ENCODE peak calls at places on chromosome 5, in five cellular contexts. One of them, this sample, is unnamed.

GRCh38 chr5:81408496-81408895 is 14.6 kb upstream of the ACOT12 start:
- DNase-seq in fibroblast of the aortic adventitia: peak
- DNase-seq in tibial artery: no peak
- DNase-seq in endodermal cell: no peak
- DNase-seq in AG04450: no peak
- DNase-seq in this sample: no peak

GRCh38 chr5:65855758-65856157 is 70.6 kb upstream of the ERBIN start:
- DNase-seq in fibroblast of the aortic adventitia: no peak
- DNase-seq in tibial artery: no peak
- DNase-seq in endodermal cell: no peak
- DNase-seq in AG04450: no peak
- DNase-seq in this sample: no peak

GRCh38 chr5:6790346-6790865 is 77.2 kb downstream of the TENT4A start:
- DNase-seq in fibroblast of the aortic adventitia: no peak
- DNase-seq in tibial artery: no peak
- DNase-seq in endodermal cell: no peak
- DNase-seq in AG04450: no peak
- DNase-seq in this sample: no peak

GRCh38 chr5:56463944-56464571 is 230.9 kb upstream of the ANKRD55 start:
- DNase-seq in fibroblast of the aortic adventitia: no peak
- DNase-seq in tibial artery: no peak
- DNase-seq in endodermal cell: no peak
- DNase-seq in AG04450: no peak
- DNase-seq in this sample: no peak

GRCh38 chr5:10471672-10472071 is 30.0 kb downstream of the ROPN1L start:
- DNase-seq in fibroblast of the aortic adventitia: peak
- DNase-seq in tibial artery: no peak
- DNase-seq in endodermal cell: no peak
- DNase-seq in AG04450: no peak
- DNase-seq in this sample: no peak

GRCh38 chr5:116370886-116371285 is 203.7 kb downstream of the SEMA6A start:
- DNase-seq in fibroblast of the aortic adventitia: peak
- DNase-seq in tibial artery: no peak
- DNase-seq in endodermal cell: no peak
- DNase-seq in AG04450: no peak
- DNase-seq in this sample: peak

GRCh38 chr5:74464512-74465209 is 175.9 kb downstream of the ENC1 start:
- DNase-seq in fibroblast of the aortic adventitia: peak
- DNase-seq in tibial artery: no peak
- DNase-seq in endodermal cell: no peak
- DNase-seq in AG04450: no peak
- DNase-seq in this sample: peak

GRCh38 chr5:36495638-36496010 is 110.8 kb upstream of the SLC1A3 start:
- DNase-seq in fibroblast of the aortic adventitia: no peak
- DNase-seq in tibial artery: no peak
- DNase-seq in endodermal cell: no peak
- DNase-seq in AG04450: no peak
- DNase-seq in this sample: no peak

GRCh38 chr5:1730487-1730847 is 69.2 kb downstream of the MRPL36 start:
- DNase-seq in fibroblast of the aortic adventitia: no peak
- DNase-seq in tibial artery: no peak
- DNase-seq in endodermal cell: peak
- DNase-seq in AG04450: no peak
- DNase-seq in this sample: no peak

GRCh38 chr5:132747693-132748440 is 641 bp downstream of the CCNI2 start:
- DNase-seq in fibroblast of the aortic adventitia: no peak
- DNase-seq in tibial artery: no peak
- DNase-seq in endodermal cell: peak
- DNase-seq in AG04450: no peak
- DNase-seq in this sample: no peak

GRCh38 chr5:139690385-139691274 is 42.5 kb downstream of the CXXC5 start:
- DNase-seq in fibroblast of the aortic adventitia: peak
- DNase-seq in tibial artery: no peak
- DNase-seq in endodermal cell: peak
- DNase-seq in AG04450: no peak
- DNase-seq in this sample: peak

GRCh38 chr5:78706825-78707224 is 58.3 kb upstream of the LHFPL2 start:
- DNase-seq in fibroblast of the aortic adventitia: peak
- DNase-seq in tibial artery: no peak
- DNase-seq in endodermal cell: no peak
- DNase-seq in AG04450: no peak
- DNase-seq in this sample: no peak

GRCh38 chr5:5497132-5497748 is 74.8 kb downstream of the ICE1 start:
- DNase-seq in fibroblast of the aortic adventitia: peak
- DNase-seq in tibial artery: peak
- DNase-seq in endodermal cell: peak
- DNase-seq in AG04450: no peak
- DNase-seq in this sample: peak

GRCh38 chr5:179585903-179586511 is 35.7 kb downstream of the RUFY1 start:
- DNase-seq in fibroblast of the aortic adventitia: no peak
- DNase-seq in tibial artery: no peak
- DNase-seq in endodermal cell: no peak
- DNase-seq in AG04450: no peak
- DNase-seq in this sample: no peak

GRCh38 chr5:43191740-43192557 is at the start of gene NIM1K:
- DNase-seq in fibroblast of the aortic adventitia: peak
- DNase-seq in tibial artery: peak
- DNase-seq in endodermal cell: peak
- DNase-seq in AG04450: no peak
- DNase-seq in this sample: peak

GRCh38 chr5:104082754-104083153 is 520.2 kb upstream of the NUDT12 start:
- DNase-seq in fibroblast of the aortic adventitia: no peak
- DNase-seq in tibial artery: no peak
- DNase-seq in endodermal cell: no peak
- DNase-seq in AG04450: no peak
- DNase-seq in this sample: no peak

GRCh38 chr5:100273846-100274580 is 261.2 kb upstream of the FAM174A start:
- DNase-seq in fibroblast of the aortic adventitia: no peak
- DNase-seq in tibial artery: no peak
- DNase-seq in endodermal cell: no peak
- DNase-seq in AG04450: no peak
- DNase-seq in this sample: no peak

GRCh38 chr5:6202615-6203365 is 175.6 kb downstream of the MED10 start:
- DNase-seq in fibroblast of the aortic adventitia: no peak
- DNase-seq in tibial artery: no peak
- DNase-seq in endodermal cell: peak
- DNase-seq in AG04450: no peak
- DNase-seq in this sample: no peak

GRCh38 chr5:121525731-121526130 is 326.0 kb upstream of the FTMT start:
- DNase-seq in fibroblast of the aortic adventitia: no peak
- DNase-seq in tibial artery: no peak
- DNase-seq in endodermal cell: no peak
- DNase-seq in AG04450: no peak
- DNase-seq in this sample: no peak

GRCh38 chr5:75681125-75681830 is 36.0 kb downstream of the POC5 start:
- DNase-seq in fibroblast of the aortic adventitia: peak
- DNase-seq in tibial artery: no peak
- DNase-seq in endodermal cell: no peak
- DNase-seq in AG04450: no peak
- DNase-seq in this sample: peak

DNA sequence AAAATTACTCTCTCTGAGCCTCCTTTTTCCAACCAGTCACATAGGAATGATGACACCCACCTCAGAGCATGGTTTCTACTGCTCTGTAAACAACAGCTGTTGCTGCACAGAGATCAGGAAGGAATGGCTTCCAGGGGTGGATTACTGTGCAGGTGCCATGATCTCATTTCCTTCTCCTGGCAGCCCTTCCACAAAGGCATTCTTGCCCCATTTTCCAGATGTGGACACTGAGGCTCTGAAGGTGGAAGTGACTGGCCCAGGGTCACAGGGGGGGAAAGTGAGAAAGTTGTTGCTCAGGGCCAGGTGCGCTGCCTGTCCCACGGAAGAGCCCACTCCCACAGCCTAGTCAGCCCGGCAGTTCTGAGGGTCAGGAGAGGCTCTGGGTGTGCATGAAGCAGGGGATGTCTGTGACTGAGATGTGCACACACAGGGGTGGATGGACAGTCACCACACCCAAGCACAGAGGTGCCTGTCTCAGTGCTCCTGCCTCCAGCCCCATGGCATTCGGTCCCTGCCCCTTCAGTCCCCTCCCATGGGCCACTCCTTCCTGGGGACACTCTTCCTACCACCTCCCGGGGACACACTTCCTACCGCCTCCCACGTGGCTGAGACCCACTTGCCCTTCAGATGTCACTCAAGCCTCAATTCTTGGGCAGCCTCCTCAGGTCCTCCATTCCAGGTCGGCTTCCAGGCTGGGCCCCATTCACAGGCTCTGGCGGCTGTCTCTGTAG is 17.0 kb downstream of the FGFR4 start:
- DNase-seq in fibroblast of the aortic adventitia: no peak
- DNase-seq in tibial artery: no peak
- DNase-seq in endodermal cell: no peak
- DNase-seq in AG04450: no peak
- DNase-seq in this sample: no peak
- H3K4me3 ChIP-seq in fibroblast of the aortic adventitia: no peak
- H3K4me3 ChIP-seq in tibial artery: no peak
- H3K4me3 ChIP-seq in endodermal cell: no peak
- H3K4me3 ChIP-seq in AG04450: no peak
- H3K4me3 ChIP-seq in this sample: no peak

GRCh38 chr5:142000709-142001484 is 11.9 kb downstream of the GNPDA1 start:
- DNase-seq in fibroblast of the aortic adventitia: peak
- DNase-seq in tibial artery: no peak
- DNase-seq in endodermal cell: peak
- DNase-seq in AG04450: no peak
- DNase-seq in this sample: no peak
- TF ChIP-seq CTCF in fibroblast of the aortic adventitia: peak
- TF ChIP-seq CTCF in tibial artery: peak
- TF ChIP-seq CTCF in endodermal cell: peak
- TF ChIP-seq CTCF in AG04450: peak
- TF ChIP-seq CTCF in this sample: peak

GRCh38 chr5:136522217-136522956 is 157.0 kb upstream of the TRPC7 start:
- DNase-seq in fibroblast of the aortic adventitia: peak
- DNase-seq in tibial artery: no peak
- DNase-seq in endodermal cell: no peak
- DNase-seq in AG04450: no peak
- DNase-seq in this sample: peak
- H3K4me3 ChIP-seq in fibroblast of the aortic adventitia: no peak
- H3K4me3 ChIP-seq in tibial artery: no peak
- H3K4me3 ChIP-seq in endodermal cell: peak
- H3K4me3 ChIP-seq in AG04450: no peak
- H3K4me3 ChIP-seq in this sample: no peak

DNA sequence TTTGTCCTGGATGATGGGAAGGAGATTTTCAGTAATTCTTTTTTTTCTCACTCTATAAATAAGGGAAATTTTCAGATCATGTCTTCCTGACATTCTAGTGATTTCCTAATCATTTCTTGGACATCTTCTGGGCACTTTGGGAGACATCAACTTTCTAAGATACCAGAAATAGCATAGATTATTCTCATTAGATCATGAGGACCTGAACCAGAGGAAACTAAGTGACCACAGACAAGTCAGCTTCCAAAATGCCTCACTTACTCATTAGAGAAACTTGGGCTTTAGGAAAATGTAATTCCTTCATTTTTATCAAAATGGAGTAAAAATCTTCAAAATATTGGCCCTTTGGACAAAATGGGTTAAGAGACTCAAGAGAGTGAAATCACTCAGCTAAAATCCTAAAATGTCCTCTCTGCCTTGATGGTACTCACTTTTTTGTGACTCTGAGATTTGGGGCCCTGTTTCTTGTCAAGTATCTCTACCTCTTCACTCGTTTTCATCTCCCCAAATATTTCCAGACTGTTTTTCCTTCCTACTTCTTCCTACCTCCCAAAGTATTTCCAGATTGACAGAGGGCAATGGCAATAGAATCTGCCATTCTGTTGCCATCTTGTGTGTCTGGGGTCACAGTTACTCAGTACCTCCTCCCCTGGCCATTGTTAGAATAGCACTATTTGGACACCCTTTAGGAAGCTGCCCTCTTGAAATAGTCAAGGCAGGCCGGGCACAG is 194.5 kb downstream of the NR3C1 start:
- DNase-seq in fibroblast of the aortic adventitia: peak
- DNase-seq in tibial artery: no peak
- DNase-seq in endodermal cell: no peak
- DNase-seq in AG04450: no peak
- DNase-seq in this sample: no peak
- TF ChIP-seq CTCF in fibroblast of the aortic adventitia: peak
- TF ChIP-seq CTCF in tibial artery: no peak
- TF ChIP-seq CTCF in endodermal cell: peak
- TF ChIP-seq CTCF in AG04450: peak
- TF ChIP-seq CTCF in this sample: no peak

DNA sequence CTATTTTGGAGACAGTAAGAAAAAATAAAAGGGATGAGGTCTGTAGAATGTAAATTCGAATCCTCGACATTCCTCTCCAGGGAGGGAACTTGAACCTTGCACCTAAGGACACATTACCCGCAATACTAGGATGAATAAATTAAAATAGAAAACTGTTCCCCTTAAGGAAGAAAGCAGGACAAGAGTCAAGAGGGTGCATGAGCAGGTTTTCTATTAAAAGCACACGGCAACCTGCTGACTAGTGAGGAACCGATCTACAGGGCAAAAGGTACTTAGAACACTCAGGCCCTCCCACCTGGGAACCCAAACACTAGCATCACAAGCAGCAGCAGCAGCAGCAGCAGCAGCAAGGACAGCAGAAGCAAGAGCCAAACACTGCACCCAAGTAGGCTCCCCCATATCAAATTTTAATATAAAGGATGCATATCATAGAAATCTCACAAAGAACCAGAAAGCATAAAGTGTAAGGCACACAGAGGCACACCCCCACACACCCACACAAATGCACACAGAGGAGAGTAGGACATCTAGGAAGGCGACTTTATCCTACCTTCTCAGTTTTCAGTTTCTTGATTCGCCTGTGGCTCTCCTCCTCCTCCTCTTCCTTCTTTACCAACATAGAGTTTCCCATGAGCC is 2.8 kb downstream of the ZNF608 start:
- DNase-seq in fibroblast of the aortic adventitia: no peak
- DNase-seq in tibial artery: no peak
- DNase-seq in endodermal cell: peak
- DNase-seq in AG04450: no peak
- DNase-seq in this sample: no peak
- H3K4me3 ChIP-seq in fibroblast of the aortic adventitia: peak
- H3K4me3 ChIP-seq in tibial artery: peak
- H3K4me3 ChIP-seq in endodermal cell: peak
- H3K4me3 ChIP-seq in AG04450: peak
- H3K4me3 ChIP-seq in this sample: peak

DNA sequence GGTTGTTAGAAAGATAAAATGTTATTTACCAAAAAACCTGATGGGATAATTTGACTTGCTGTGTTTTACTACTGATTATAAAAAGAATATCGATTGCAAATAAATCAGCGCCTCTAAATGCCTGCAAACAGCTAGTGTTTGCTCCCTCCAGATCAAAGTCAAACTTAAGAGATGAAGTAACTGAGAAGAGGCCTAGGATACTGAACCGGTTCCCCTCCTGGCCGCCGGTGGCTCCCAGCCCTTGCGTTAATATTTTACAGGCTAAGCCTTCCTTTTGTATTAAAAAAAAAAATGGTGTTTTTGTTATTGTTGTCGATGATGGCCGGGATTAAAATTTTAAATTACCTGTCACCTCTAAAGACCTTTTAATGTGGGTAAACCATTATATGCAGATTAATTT is 2.6 kb downstream of the IRX1 start:
- DNase-seq in fibroblast of the aortic adventitia: no peak
- DNase-seq in tibial artery: no peak
- DNase-seq in endodermal cell: no peak
- DNase-seq in AG04450: no peak
- DNase-seq in this sample: no peak
- TF ChIP-seq CTCF in fibroblast of the aortic adventitia: no peak
- TF ChIP-seq CTCF in tibial artery: no peak
- TF ChIP-seq CTCF in endodermal cell: no peak
- TF ChIP-seq CTCF in AG04450: no peak
- TF ChIP-seq CTCF in this sample: no peak

This sample was measured in fibroblast of villous mesenchyme.